ENCODE peak calls at places on chromosome 10, in eight cellular contexts. M, V, B, Y, J, X, R and F are unnamed samples. For H3K4me1, the result is how much of the 10 kb centered on the place peaks cover.

GRCh38 chr10:102676916-102677315 is 32.6 kb downstream of the TRIM8 start:
- DNase-seq in M (no peak), V (no peak), B (no peak), Y (no peak), J (no peak), X (no peak), R (no peak), F (no peak)

GRCh38 chr10:48655426-48656240 is 29.0 kb upstream of the WDFY4 start:
- DNase-seq in M (peak), V (peak), B (peak), Y (no peak), J (peak), X (peak), R (peak), F (peak)

GRCh38 chr10:74821501-74821900 is 4.9 kb upstream of the KAT6B start:
- DNase-seq in M (no peak), V (no peak), B (no peak), Y (no peak), J (peak), X (peak), R (peak), F (no peak)

GRCh38 chr10:31030216-31030615 is 1.4 kb downstream of the ZNF438 start:
- DNase-seq in M (no peak), V (no peak), B (no peak), Y (no peak), J (no peak), X (no peak), R (no peak), F (no peak)

GRCh38 chr10:133462512-133463305 is 9.0 kb downstream of the SCART1 start:
- DNase-seq in M (no peak), V (no peak), B (no peak), Y (no peak), J (no peak), X (no peak), R (no peak), F (no peak)

GRCh38 chr10:49419005-49419404 is 23.1 kb upstream of the DRGX start:
- DNase-seq in M (no peak), V (no peak), B (no peak), Y (no peak), J (no peak), X (peak), R (no peak), F (no peak)

GRCh38 chr10:109934958-109935793 is 11.9 kb upstream of the XPNPEP1 start:
- DNase-seq in M (no peak), V (no peak), B (no peak), Y (no peak), J (no peak), X (no peak), R (peak), F (peak)

GRCh38 chr10:25758041-25758457 is 176.0 kb upstream of the MYO3A start:
- DNase-seq in M (no peak), V (peak), B (no peak), Y (no peak), J (no peak), X (no peak), R (peak), F (no peak)

GRCh38 chr10:102752934-102753664 is 9.4 kb downstream of the WBP1L start:
- DNase-seq in M (no peak), V (peak), B (no peak), Y (no peak), J (no peak), X (peak), R (peak), F (no peak)

GRCh38 chr10:123446449-123447156 is 219.6 kb upstream of the GPR26 start:
- DNase-seq in M (no peak), V (no peak), B (no peak), Y (no peak), J (no peak), X (no peak), R (no peak), F (no peak)

GRCh38 chr10:105770813-105771212 is 1129.7 kb downstream of the SORCS3 start:
- DNase-seq in M (no peak), V (no peak), B (no peak), Y (no peak), J (no peak), X (no peak), R (no peak), F (no peak)
- H3K4me1 ChIP-seq in M (under half), V (under half), B (under half), Y (under half), J (under half), X (under half), R (under half), F (under half)

DNA sequence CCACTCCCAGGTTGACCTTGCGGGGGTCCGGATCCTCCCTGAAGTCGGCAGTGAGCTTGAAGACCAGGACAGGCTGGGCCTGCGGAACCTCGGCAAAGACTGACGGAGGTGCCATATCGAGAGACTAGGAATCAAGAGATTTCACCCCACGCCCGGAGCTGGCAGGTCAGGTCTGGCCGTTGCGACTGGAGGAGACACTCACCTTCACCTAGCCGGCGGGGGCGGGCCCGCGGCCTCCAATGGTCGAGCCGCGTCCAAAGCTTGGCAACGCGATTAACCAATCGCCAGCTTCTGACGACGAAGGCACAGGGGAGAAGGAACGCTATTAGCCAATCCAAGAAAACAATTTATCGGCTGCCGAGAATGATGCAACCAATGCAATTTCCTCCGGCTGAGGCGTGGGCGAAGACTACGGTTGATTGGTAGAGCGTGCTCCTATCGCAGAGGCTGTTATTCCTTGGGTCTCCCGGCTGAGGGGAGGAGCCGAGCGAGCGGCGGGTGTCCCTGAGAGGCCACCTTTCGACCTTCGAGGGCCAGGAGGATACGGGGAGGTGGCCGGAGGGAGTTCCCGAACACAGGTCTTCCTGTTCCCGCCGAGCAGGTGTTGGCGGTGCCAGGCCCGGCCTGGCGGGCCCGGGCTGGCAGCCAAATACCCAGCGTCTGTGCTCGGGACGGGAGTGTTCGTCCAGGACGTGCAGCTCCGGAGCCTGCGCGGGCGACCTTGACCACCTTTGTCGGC is at the start of gene GOT1:
- DNase-seq in M (peak), V (peak), B (peak), Y (peak), J (peak), X (peak), R (peak), F (peak)
- TF ChIP-seq POLR2A in M (peak), V (peak), B (peak), Y (peak), J (peak), X (no peak), R (no peak), F (peak)

GRCh38 chr10:89351402-89352038 is 23.7 kb downstream of the IFIT3 start:
- DNase-seq in M (no peak), V (no peak), B (no peak), Y (no peak), J (no peak), X (no peak), R (no peak), F (no peak)

GRCh38 chr10:89352039-89352597 is 24.3 kb downstream of the IFIT3 start:
- DNase-seq in M (peak), V (peak), B (peak), Y (no peak), J (no peak), X (peak), R (no peak), F (no peak)

GRCh38 chr10:89347706-89348457 is 20.1 kb downstream of the IFIT3 start:
- DNase-seq in M (no peak), V (no peak), B (no peak), Y (no peak), J (no peak), X (no peak), R (no peak), F (no peak)

GRCh38 chr10:89346264-89346971 is 18.6 kb downstream of the IFIT3 start:
- DNase-seq in M (no peak), V (no peak), B (no peak), Y (no peak), J (no peak), X (no peak), R (no peak), F (peak)

GRCh38 chr10:89348458-89348857 is 20.7 kb downstream of the IFIT3 start:
- DNase-seq in M (no peak), V (no peak), B (no peak), Y (no peak), J (no peak), X (no peak), R (no peak), F (no peak)
- H3K4me1 ChIP-seq in M (under half), V (half or more), B (half or more), Y (half or more), J (under half), X (under half), R (under half), F (under half)

GRCh38 chr10:71963756-71964668 is at the start of gene CHST3:
- DNase-seq in M (peak), V (no peak), B (peak), Y (no peak), J (peak), X (peak), R (peak), F (no peak)

GRCh38 chr10:71961831-71962230 is 2.4 kb upstream of the CHST3 start:
- DNase-seq in M (no peak), V (no peak), B (no peak), Y (no peak), J (no peak), X (no peak), R (no peak), F (no peak)

GRCh38 chr10:71964669-71965515 is 697 bp downstream of the CHST3 start:
- DNase-seq in M (peak), V (peak), B (no peak), Y (no peak), J (no peak), X (peak), R (no peak), F (no peak)

GRCh38 chr10:71962915-71963314 is 1.3 kb upstream of the CHST3 start:
- DNase-seq in M (no peak), V (no peak), B (no peak), Y (no peak), J (no peak), X (no peak), R (no peak), F (no peak)

DNA sequence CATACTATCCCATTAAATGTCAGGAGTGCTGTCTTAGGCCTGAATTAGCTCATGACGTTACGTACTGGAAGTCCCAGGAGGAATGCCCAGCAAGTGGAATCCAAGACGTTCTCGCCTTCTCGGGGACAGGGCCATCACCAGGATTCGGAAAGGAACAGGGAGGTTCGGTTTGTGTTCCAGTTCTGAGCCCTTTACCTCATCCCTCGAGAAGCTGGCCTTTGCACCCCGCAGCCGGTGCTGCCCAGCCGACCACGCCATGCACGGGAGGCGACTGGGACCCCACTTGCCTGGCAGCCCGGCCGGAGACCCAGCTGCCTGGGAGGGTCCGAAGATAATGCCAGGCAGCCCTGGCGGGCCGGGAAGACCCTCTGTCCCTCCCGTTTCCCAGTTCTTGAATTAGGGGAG is 842 bp upstream of the CHST3 start:
- DNase-seq in M (peak), V (no peak), B (no peak), Y (no peak), J (no peak), X (peak), R (peak), F (peak)
- TF ChIP-seq POLR2A in M (peak), V (no peak), B (peak), Y (peak), J (no peak), X (no peak), R (no peak), F (peak)

GRCh38 chr10:72254891-72255568 is 18.7 kb upstream of the DDIT4 start:
- DNase-seq in M (peak), V (peak), B (peak), Y (no peak), J (peak), X (peak), R (peak), F (peak)

GRCh38 chr10:72251635-72252034 is 22.1 kb upstream of the DDIT4 start:
- DNase-seq in M (no peak), V (no peak), B (no peak), Y (no peak), J (no peak), X (no peak), R (no peak), F (no peak)

GRCh38 chr10:72248477-72249151 is 25.1 kb upstream of the DDIT4 start:
- DNase-seq in M (peak), V (no peak), B (peak), Y (peak), J (peak), X (peak), R (peak), F (peak)

GRCh38 chr10:72253002-72253401 is 20.7 kb upstream of the DDIT4 start:
- DNase-seq in M (no peak), V (no peak), B (no peak), Y (no peak), J (no peak), X (no peak), R (no peak), F (no peak)

DNA sequence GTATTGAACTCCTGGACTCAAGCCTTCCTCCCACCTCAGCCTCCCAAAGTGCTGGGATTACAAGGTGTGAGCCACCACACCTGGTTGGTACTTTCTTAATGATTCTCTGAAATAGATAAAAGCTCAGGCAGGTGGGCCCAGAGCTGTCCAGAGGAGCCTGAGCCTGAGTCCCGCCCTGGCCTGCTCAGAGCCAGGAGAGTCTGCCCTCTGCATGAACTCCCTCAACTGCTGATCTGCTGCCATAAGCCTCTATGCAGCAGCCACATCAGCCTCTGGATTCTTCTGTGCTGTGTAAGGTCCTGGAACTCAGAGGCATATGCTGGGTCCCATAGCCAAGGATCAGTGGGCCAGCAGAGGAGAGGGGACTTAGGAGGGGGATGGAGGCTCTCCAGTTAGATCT is 23.1 kb upstream of the DDIT4 start:
- DNase-seq in M (peak), V (no peak), B (peak), Y (no peak), J (no peak), X (peak), R (peak), F (peak)
- H3K4me1 ChIP-seq in M (under half), V (half or more), B (half or more), Y (half or more), J (half or more), X (half or more), R (half or more), F (half or more)

DNA sequence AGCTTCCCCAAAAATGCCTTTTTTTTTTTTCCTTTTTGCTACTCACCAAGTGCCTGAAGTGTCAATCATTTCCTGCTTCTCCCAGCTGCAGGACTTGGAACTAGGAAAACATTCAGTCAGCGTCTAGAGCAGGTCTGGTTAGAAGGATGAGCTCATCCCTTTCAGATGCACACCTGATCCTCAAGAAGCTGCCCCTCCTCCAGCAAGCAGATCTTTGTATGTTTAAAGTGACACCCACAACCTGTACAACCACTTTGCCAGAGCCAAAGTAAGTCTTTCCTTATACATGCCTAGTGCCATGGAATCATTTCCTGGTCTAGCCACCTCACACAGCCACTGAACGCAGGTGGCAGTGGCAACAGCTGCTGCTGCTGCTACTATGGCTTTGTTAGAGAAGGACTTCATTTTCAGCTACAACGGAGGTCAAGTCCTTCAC is 10.4 kb upstream of the USP54 start:
- DNase-seq in M (no peak), V (no peak), B (no peak), Y (no peak), J (peak), X (peak), R (no peak), F (no peak)
- TF ChIP-seq POLR2A in M (no peak), V (no peak), B (no peak), Y (no peak), J (peak), X (no peak), R (no peak), F (no peak)

DNA sequence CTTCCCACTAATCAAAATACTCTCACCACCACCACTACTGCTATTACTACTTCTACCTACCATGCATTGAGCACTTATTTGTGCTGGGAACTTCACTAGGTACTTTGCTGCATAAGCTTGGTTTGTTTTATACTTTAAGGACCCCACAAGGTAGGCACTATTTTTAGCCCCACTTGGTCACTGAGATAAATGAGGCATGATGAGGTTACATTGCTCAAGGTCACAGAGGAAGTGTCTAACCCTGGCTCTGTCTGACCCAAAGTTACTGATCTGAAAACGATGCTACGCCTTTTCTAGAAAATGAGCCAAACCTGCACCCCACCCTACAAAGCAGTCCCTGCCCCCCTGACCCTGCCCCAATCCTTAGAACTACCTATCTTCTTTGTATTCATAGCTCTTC is 35.6 kb downstream of the NRP1 start:
- DNase-seq in M (no peak), V (no peak), B (no peak), Y (no peak), J (no peak), X (no peak), R (no peak), F (no peak)
- H3K4me1 ChIP-seq in M (under half), V (half or more), B (under half), Y (under half), J (under half), X (under half), R (under half), F (under half)

GRCh38 chr10:95183451-95184230 is 10.4 kb upstream of the ACSM6 start:
- DNase-seq in M (peak), V (peak), B (peak), Y (peak), J (peak), X (peak), R (peak), F (peak)
- TF ChIP-seq POLR2A in M (peak), V (peak), B (peak), Y (peak), J (peak), X (no peak), R (no peak), F (no peak)